ENCODE peak calls at places on chromosomes 6 and 20, in seven cellular contexts. B is AG04450, J is dorsolateral prefrontal cortex, U is right atrium auricular region, C is uterus, M is heart left ventricle, Y is cardiac fibroblast. W is an unnamed sample.

GRCh38 chr6:101013612-101014195 is 132.6 kb upstream of the ASCC3 start:
- DNase-seq in Y (no peak), B (no peak), C (no peak), J (no peak), M (no peak), U (no peak), W (no peak)

GRCh38 chr6:139743629-139744028 is 369.2 kb upstream of the CITED2 start:
- DNase-seq in B (peak; percentile 69), C (no peak), J (no peak), M (no peak), Y (peak; percentile 97), U (no peak), W (no peak)

GRCh38 chr20:53626584-53626983 is 32.9 kb upstream of the ZNF217 start:
- DNase-seq in Y (no peak), M (no peak), U (no peak), C (no peak), J (no peak), B (no peak), W (no peak)

GRCh38 chr20:36629719-36630340 is 16.2 kb downstream of the SLA2 start:
- DNase-seq in J (no peak), M (no peak), Y (no peak), C (no peak), U (no peak), B (no peak), W (peak; percentile 57)

GRCh38 chr6:125558907-125559306 is 190.5 kb upstream of the HEY2 start:
- DNase-seq in B (no peak), C (no peak), M (no peak), J (no peak), Y (no peak), U (no peak), W (no peak)

GRCh38 chr20:37848706-37849105 is 54.2 kb upstream of the VSTM2L start:
- DNase-seq in Y (no peak), J (no peak), B (no peak), M (no peak), U (no peak), C (no peak), W (no peak)

GRCh38 chr6:149615805-149616204 is 32.7 kb downstream of the KATNA1 start:
- DNase-seq in C (no peak), Y (no peak), M (no peak), U (no peak), B (no peak), J (no peak), W (no peak)

GRCh38 chr6:22774129-22774528 is 204.8 kb downstream of the HDGFL1 start:
- DNase-seq in J (no peak), U (no peak), Y (no peak), M (no peak), B (no peak), C (no peak), W (no peak)

GRCh38 chr20:25248501-25249172 is 752 bp downstream of the PYGB start:
- DNase-seq in Y (peak; percentile 42), J (peak; percentile 51), B (no peak), C (no peak), U (peak; percentile 61), M (no peak), W (peak; percentile 52)

GRCh38 chr20:11993886-11994466 is 76.3 kb downstream of the BTBD3 start:
- DNase-seq in B (no peak), U (no peak), C (no peak), J (no peak), M (no peak), Y (no peak), W (no peak)

GRCh38 chr6:118697554-118697953 is 46.2 kb upstream of the CEP85L start:
- DNase-seq in J (no peak), U (no peak), C (no peak), Y (no peak), M (no peak), B (no peak), W (no peak)

GRCh38 chr6:134903448-134903847 is 46.5 kb downstream of the ALDH8A1 start:
- DNase-seq in M (no peak), Y (no peak), U (no peak), C (no peak), J (no peak), B (no peak), W (no peak)

GRCh38 chr6:22966711-22967110 is 397.3 kb downstream of the HDGFL1 start:
- DNase-seq in J (no peak), C (no peak), B (no peak), U (no peak), M (no peak), Y (no peak), W (no peak)

GRCh38 chr20:61744691-61745396 is 320.8 kb downstream of the TAF4 start:
- DNase-seq in Y (peak; percentile 49), C (no peak), B (peak; percentile 16), U (no peak), M (no peak), J (no peak), W (no peak)

GRCh38 chr6:24927985-24928735 is 7.6 kb downstream of the RIPOR2 start:
- DNase-seq in J (no peak), C (no peak), M (no peak), U (no peak), Y (peak; percentile 16), B (peak; percentile 75), W (no peak)

GRCh38 chr20:51199920-51200319 is 177.0 kb upstream of the KCNG1 start:
- DNase-seq in U (no peak), Y (no peak), C (no peak), B (no peak), J (no peak), M (no peak), W (no peak)

GRCh38 chr6:41937881-41938574 is 3.6 kb downstream of the CCND3 start:
- DNase-seq in U (no peak), M (peak; percentile 44), J (no peak), C (peak; percentile 33), Y (peak; percentile 35), B (no peak), W (no peak)

GRCh38 chr6:129717287-129717686 is 7.3 kb upstream of the ARHGAP18 start:
- DNase-seq in Y (peak; percentile 65), M (no peak), U (no peak), J (no peak), B (no peak), C (no peak), W (no peak)

GRCh38 chr6:31639449-31639861 is 13.0 kb downstream of the BAG6 start:
- DNase-seq in C (no peak), U (no peak), Y (peak; percentile 61), J (no peak), M (no peak), B (no peak), W (no peak)

GRCh38 chr20:33181482-33182093 is 13.6 kb downstream of the BPIFA2 start:
- DNase-seq in U (no peak), J (no peak), B (no peak), C (no peak), Y (no peak), M (no peak), W (no peak)

GRCh38 chr6:150116195-150116800 is 26.5 kb upstream of the PPP1R14C start:
- DNase-seq in B (no peak), U (no peak), Y (no peak), M (no peak), J (no peak), C (no peak), W (no peak)

GRCh38 chr6:18269253-18269652 is 4.9 kb upstream of the DEK start:
- DNase-seq in C (no peak), Y (no peak), J (no peak), U (no peak), B (no peak), M (no peak), W (peak; percentile 33)

GRCh38 chr6:31750411-31751022 is 10.7 kb downstream of the MSH5 start:
- DNase-seq in B (no peak), U (no peak), C (no peak), M (no peak), Y (peak; percentile 65), J (no peak), W (no peak)

GRCh38 chr6:3001146-3001772 is 1.6 kb downstream of the NQO2 start:
- DNase-seq in C (no peak), J (no peak), U (no peak), M (no peak), B (no peak), Y (no peak), W (no peak)

GRCh38 chr20:45325367-45325766 is 17.3 kb upstream of the MATN4 start:
- DNase-seq in U (no peak), M (no peak), J (no peak), B (no peak), C (no peak), Y (no peak), W (no peak)

GRCh38 chr20:45323731-45324130 is 15.6 kb upstream of the MATN4 start:
- DNase-seq in B (no peak), J (no peak), M (no peak), C (no peak), Y (no peak), U (no peak), W (no peak)

GRCh38 chr20:45320948-45321595 is 13.0 kb upstream of the MATN4 start:
- DNase-seq in Y (no peak), C (no peak), J (no peak), U (no peak), B (no peak), M (no peak), W (no peak)

GRCh38 chr20:45318948-45319347 is 10.8 kb upstream of the MATN4 start:
- DNase-seq in M (no peak), B (no peak), U (no peak), C (no peak), J (no peak), Y (no peak), W (no peak)

DNA sequence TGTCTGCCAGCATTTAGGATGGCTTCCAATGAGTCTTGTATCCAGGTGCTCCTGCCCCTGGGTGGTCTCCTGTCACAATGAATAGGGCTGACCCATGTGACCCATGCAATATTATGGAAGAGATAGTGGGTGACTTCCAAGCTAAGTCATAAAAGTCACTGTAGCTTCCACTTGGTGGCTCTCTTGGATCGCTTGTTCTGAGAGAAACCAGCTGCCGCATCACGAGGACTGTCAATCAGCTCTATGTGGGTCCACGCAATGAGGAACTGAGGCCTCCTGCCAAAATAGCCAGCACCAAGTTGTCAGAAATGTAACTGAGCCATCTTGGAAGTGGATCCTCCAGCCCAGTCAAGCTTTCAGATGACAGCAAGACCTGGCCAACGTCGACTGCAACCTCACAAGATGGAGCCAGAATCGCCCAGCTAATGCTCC is 14.9 kb upstream of the MATN4 start:
- DNase-seq in B (no peak), J (peak; percentile 40), Y (peak; percentile 55), C (no peak), U (peak; percentile 78), M (peak; percentile 68), W (peak; percentile 63)
- TF ChIP-seq CTCF in B (no peak), J (peak; percentile 74), Y (no peak), C (peak; percentile 23), U (peak; percentile 18), M (peak; percentile 25), W (peak; percentile 15)

GRCh38 chr6:84119277-84119676 is 85.7 kb downstream of the MRAP2 start:
- DNase-seq in C (no peak), M (no peak), B (no peak), Y (no peak), J (no peak), U (no peak), W (no peak)
- TF ChIP-seq CTCF in C (no peak), M (no peak), B (no peak), Y (no peak), J (no peak), U (no peak), W (no peak)

GRCh38 chr6:169167581-169168301 is 85.9 kb downstream of the THBS2 start:
- DNase-seq in J (no peak), U (peak; percentile 93), B (peak; percentile 93), Y (peak; percentile 99), M (peak; percentile 83), C (peak; percentile 52), W (no peak)
- TF ChIP-seq CTCF in J (no peak), U (no peak), B (no peak), Y (no peak), M (no peak), C (no peak), W (no peak)

GRCh38 chr6:39003072-39003471 is 45.5 kb upstream of the GLP1R start:
- DNase-seq in J (no peak), M (no peak), C (no peak), B (no peak), Y (peak; percentile 5), U (no peak), W (no peak)
- TF ChIP-seq CTCF in J (no peak), M (no peak), C (no peak), B (no peak), Y (peak; percentile 15), U (no peak), W (peak; percentile 13)